ENCODE peak calls at places on chromosomes 13 and 19, in four cellular contexts. V is neural progenitor cell, S is IMR-90, X is K562. W is an unnamed sample. For H4K20me1 and H3K4me1, the result is how much of the 10 kb centered on the place peaks cover.

GRCh38 chr13:113449693-113450347 is 3.5 kb downstream of the ADPRHL1 start:
- DNase-seq in V (no peak), S (no peak), X (no peak), W (no peak)

GRCh38 chr19:53530622-53531021 is 7.3 kb upstream of the ZNF331 start:
- DNase-seq in V (no peak), S (no peak), X (no peak), W (no peak)

GRCh38 chr19:17641181-17641580 is 47.0 kb downstream of the UNC13A start:
- DNase-seq in V (no peak), S (no peak), X (no peak), W (no peak)

GRCh38 chr19:33102893-33103292 is 21.9 kb downstream of the GPATCH1 start:
- DNase-seq in V (no peak), S (no peak), X (no peak), W (no peak)

GRCh38 chr19:45901912-45902650 is at the start of gene MYPOP:
- DNase-seq in V (peak), S (no peak), X (no peak), W (peak)

GRCh38 chr19:43675906-43676305 is 5.9 kb upstream of the PLAUR start:
- DNase-seq in V (no peak), S (no peak), X (no peak), W (no peak)

GRCh38 chr13:112063309-112063626 is 3.7 kb upstream of the SOX1 start:
- DNase-seq in V (no peak), S (no peak), X (no peak), W (no peak)

GRCh38 chr19:41193420-41194156 is 569 bp downstream of the CYP2S1 start:
- DNase-seq in V (peak), S (no peak), X (no peak), W (no peak)

GRCh38 chr13:101149735-101150380 is 266.4 kb downstream of the NALCN start:
- DNase-seq in V (peak), S (peak), X (no peak), W (peak)

GRCh38 chr13:102763745-102764144 is 9.8 kb downstream of the TEX30 start:
- DNase-seq in V (no peak), S (no peak), X (no peak), W (no peak)

GRCh38 chr19:28956421-28956820 is 256.5 kb downstream of the UQCRFS1 start:
- DNase-seq in V (no peak), S (no peak), X (no peak), W (no peak)

GRCh38 chr19:8141726-8142524 is 7.5 kb downstream of the FBN3 start:
- DNase-seq in V (no peak), S (no peak), X (no peak), W (no peak)

GRCh38 chr19:36604656-36605100 is 435 bp upstream of the ZNF382 start:
- DNase-seq in V (peak), S (peak), X (no peak), W (peak)

GRCh38 chr19:1411255-1412191 is 4.1 kb downstream of the DAZAP1 start:
- DNase-seq in V (no peak), S (peak), X (no peak), W (peak)

GRCh38 chr19:1410136-1410786 is 2.9 kb downstream of the DAZAP1 start:
- DNase-seq in V (no peak), S (peak), X (no peak), W (peak)

GRCh38 chr19:1412323-1412923 is 5.0 kb downstream of the DAZAP1 start:
- DNase-seq in V (no peak), S (no peak), X (no peak), W (no peak)

GRCh38 chr19:1410789-1411188 is 3.4 kb downstream of the DAZAP1 start:
- DNase-seq in V (no peak), S (no peak), X (no peak), W (no peak)

DNA sequence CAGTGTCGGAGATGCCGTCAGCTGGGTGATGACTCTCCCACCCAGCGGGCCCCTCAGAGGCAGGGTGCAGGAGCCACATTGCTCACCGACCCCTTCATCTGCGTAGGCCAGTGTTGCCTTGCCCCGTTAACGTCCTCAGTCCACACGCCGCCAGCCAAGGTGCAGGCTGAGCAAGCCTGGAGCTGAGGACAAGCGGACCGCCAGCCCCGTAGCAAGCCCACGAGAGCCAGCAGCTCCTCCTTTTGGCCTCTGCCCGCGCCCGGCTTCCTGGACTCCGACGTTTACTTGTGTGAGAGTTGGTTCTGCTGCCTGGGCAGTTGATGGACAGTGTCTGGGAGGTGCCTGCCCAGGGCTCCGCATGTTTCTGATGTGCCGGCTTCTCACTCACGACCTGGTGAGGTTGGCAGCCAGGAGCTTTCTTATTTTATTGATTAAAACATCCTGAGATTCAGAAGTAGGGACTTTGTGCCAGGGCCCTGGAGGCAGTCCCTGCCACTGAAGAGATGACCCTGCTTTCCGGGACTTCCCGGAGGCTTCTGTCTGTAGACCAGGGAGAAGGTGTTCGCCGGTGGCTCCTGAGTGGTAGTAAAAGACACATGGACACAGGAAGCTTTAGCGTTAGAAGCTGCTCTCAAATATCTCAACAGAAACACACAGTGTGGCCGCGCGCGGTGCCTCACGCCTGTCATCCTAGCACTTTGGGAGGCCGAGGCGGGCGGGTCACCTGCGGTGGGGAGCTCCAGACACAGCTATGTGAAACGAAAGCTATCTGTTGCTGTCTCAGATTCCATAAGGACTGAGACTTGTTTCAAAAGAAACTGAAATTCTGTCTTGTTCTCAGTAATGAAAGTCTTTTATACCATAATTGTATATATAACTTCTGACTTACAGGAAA is 5.9 kb downstream of the DAZAP1 start:
- DNase-seq in V (no peak), S (no peak), X (no peak), W (no peak)
- H4K20me1 ChIP-seq in V (half or more), S (half or more), X (half or more), W (under half)

DNA sequence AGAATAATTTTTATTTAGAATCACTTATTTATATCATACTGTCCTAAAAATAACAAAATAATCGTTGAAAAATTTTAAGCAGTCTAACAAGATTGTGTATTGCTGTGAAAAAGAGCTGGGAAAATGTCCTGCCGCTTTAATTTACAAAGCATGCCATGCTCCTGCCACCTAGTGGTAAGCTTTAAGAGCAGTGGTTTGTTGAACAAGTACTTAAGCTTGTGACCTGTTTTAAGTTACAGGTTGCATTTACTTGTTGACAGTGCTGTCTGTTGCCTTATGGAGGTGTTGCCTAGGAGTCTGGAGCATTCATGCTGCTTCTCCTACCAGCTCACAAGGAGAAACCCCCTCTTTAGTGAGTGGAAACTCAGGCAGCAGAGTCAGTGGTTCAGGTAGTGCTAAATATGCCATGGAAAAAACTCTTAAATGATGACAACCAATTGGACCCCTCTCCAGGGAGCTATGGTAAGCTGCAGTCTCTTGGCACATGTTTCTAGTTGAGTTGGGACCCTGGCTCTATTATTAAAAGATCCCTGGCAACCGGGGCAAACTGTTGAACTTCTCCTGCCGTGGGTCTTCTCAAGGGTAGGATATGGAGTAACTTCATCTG is 68.4 kb downstream of the SPATA13 start:
- DNase-seq in V (peak), S (peak), X (peak), W (peak)
- H3K4me1 ChIP-seq in V (under half), S (under half), X (under half), W (under half)

DNA sequence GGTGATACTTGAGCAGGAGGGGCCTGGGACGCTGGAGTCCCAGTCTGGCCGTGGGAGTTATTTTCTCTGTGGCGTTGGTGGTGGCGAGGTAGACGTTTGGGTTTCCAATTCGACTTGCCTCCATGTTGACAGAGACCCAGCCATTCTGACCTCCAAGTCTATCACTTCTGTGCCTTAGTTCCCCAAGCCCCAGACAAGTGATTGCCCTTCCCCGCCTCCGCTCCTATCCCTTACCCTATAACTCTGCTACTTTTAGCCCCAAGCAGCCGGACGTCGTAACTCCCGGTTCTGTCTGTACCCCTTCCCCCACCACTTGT is 549 bp downstream of the TIMM50 start:
- DNase-seq in V (no peak), S (no peak), X (no peak), W (peak)
- H3K4me3 ChIP-seq in V (peak), S (peak), X (peak), W (peak)

GRCh38 chr19:31715249-31715944 is 366.2 kb upstream of the TSHZ3 start:
- DNase-seq in V (no peak), S (no peak), X (no peak), W (no peak)

GRCh38 chr19:31718041-31718440 is 368.8 kb upstream of the TSHZ3 start:
- DNase-seq in V (no peak), S (no peak), X (no peak), W (peak)

GRCh38 chr19:31717316-31717715 is 368.1 kb upstream of the TSHZ3 start:
- DNase-seq in V (no peak), S (no peak), X (no peak), W (no peak)

DNA sequence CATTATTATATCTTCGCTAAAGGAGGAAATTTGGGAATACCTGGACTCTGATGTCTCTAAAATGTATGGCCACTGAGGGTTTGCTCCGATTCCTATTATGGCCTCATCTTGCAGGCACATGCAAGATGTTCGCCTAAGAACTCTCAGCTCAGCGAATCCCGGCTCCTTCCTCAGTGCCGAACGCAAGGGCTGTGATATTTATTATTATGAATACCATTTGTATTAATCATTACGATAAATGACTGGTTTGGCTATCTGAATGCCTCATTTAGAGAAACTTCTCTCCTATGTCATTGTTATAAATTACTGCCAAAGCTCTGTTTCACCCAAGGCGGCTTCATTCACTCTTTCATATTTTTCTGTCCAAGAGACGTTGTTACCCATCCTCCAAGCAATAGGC is 369.7 kb upstream of the TSHZ3 start:
- DNase-seq in V (no peak), S (no peak), X (no peak), W (no peak)
- H4K20me1 ChIP-seq in V (under half), S (under half), X (under half), W (under half)

DNA sequence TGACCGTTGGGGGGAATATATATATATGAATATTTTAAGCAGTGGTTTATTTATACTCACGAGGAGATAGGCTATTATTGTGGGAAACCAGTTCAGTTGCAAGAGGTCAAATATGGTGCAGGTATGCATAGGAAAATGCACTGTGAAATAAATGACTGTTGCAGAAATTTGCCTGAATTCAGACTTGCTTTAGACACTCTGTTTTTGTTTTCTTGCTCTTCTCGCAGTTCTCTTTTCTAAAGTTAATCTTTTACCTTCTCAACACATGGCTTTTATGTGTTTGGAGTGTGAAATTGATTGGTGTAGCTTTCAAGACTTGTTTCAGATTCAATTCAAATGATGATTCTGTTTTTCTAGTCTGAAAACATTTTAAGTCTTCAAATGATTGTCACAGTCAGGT is 109.7 kb downstream of the LRCH1 start:
- DNase-seq in V (no peak), S (no peak), X (no peak), W (no peak)
- H3K4me1 ChIP-seq in V (under half), S (under half), X (under half), W (under half)